ENCODE peak calls at places on chromosomes 4 and X, in five cellular contexts. One of them, this sample, is unnamed.

GRCh38 chrX:39133971-39134370 is 332.7 kb downstream of the MID1IP1 start:
- DNase-seq in lung: no peak
- DNase-seq in pancreas: no peak
- DNase-seq in tibial artery: no peak
- DNase-seq in WERI-Rb-1: peak
- DNase-seq in this sample: peak

GRCh38 chr4:47031713-47032404 is 492 bp downstream of the GABRB1 start:
- DNase-seq in pancreas: peak
- DNase-seq in tibial artery: no peak
- DNase-seq in lung: no peak
- DNase-seq in WERI-Rb-1: peak
- DNase-seq in this sample: no peak

GRCh38 chr4:109967798-109968520 is 55.3 kb downstream of the EGF start:
- DNase-seq in lung: no peak
- DNase-seq in WERI-Rb-1: no peak
- DNase-seq in pancreas: no peak
- DNase-seq in tibial artery: no peak
- DNase-seq in this sample: no peak

GRCh38 chrX:63503541-63503940 is 152.4 kb upstream of the SPIN4 start:
- DNase-seq in lung: no peak
- DNase-seq in WERI-Rb-1: no peak
- DNase-seq in tibial artery: no peak
- DNase-seq in pancreas: no peak
- DNase-seq in this sample: peak

GRCh38 chr4:104964387-104965175 is 182.1 kb upstream of the TET2 start:
- DNase-seq in pancreas: no peak
- DNase-seq in tibial artery: no peak
- DNase-seq in lung: no peak
- DNase-seq in WERI-Rb-1: no peak
- DNase-seq in this sample: no peak

GRCh38 chr4:153731239-153731638 is 28.6 kb downstream of the RNF175 start:
- DNase-seq in lung: no peak
- DNase-seq in tibial artery: no peak
- DNase-seq in pancreas: no peak
- DNase-seq in WERI-Rb-1: no peak
- DNase-seq in this sample: no peak

GRCh38 chr4:133154725-133155124 is 5.6 kb downstream of the PCDH10 start:
- DNase-seq in pancreas: no peak
- DNase-seq in tibial artery: no peak
- DNase-seq in lung: no peak
- DNase-seq in WERI-Rb-1: peak
- DNase-seq in this sample: peak

GRCh38 chr4:156568041-156568440 is 403.6 kb downstream of the PDGFC start:
- DNase-seq in lung: no peak
- DNase-seq in WERI-Rb-1: no peak
- DNase-seq in tibial artery: no peak
- DNase-seq in pancreas: no peak
- DNase-seq in this sample: no peak

GRCh38 chr4:94497690-94498089 is 45.9 kb downstream of the PDLIM5 start:
- DNase-seq in tibial artery: no peak
- DNase-seq in pancreas: no peak
- DNase-seq in WERI-Rb-1: no peak
- DNase-seq in lung: no peak
- DNase-seq in this sample: no peak

GRCh38 chrX:74179499-74179898 is 124.5 kb upstream of the ZCCHC13 start:
- DNase-seq in tibial artery: no peak
- DNase-seq in lung: no peak
- DNase-seq in pancreas: no peak
- DNase-seq in WERI-Rb-1: no peak
- DNase-seq in this sample: no peak

GRCh38 chrX:110015915-110016314 is 13.0 kb downstream of the TMEM164 start:
- DNase-seq in WERI-Rb-1: no peak
- DNase-seq in tibial artery: no peak
- DNase-seq in pancreas: no peak
- DNase-seq in lung: no peak
- DNase-seq in this sample: no peak

GRCh38 chr4:105196523-105197145 is 50.0 kb downstream of the TET2 start:
- DNase-seq in tibial artery: no peak
- DNase-seq in WERI-Rb-1: no peak
- DNase-seq in lung: no peak
- DNase-seq in pancreas: no peak
- DNase-seq in this sample: no peak

GRCh38 chrX:138006176-138006575 is 440.2 kb downstream of the ZIC3 start:
- DNase-seq in tibial artery: no peak
- DNase-seq in WERI-Rb-1: no peak
- DNase-seq in pancreas: no peak
- DNase-seq in lung: no peak
- DNase-seq in this sample: no peak

GRCh38 chrX:12843061-12843667 is 23.7 kb upstream of the TLR7 start:
- DNase-seq in WERI-Rb-1: no peak
- DNase-seq in pancreas: no peak
- DNase-seq in tibial artery: no peak
- DNase-seq in lung: no peak
- DNase-seq in this sample: no peak

GRCh38 chr4:154014401-154015105 is 225.7 kb upstream of the SFRP2 start:
- DNase-seq in WERI-Rb-1: peak
- DNase-seq in tibial artery: no peak
- DNase-seq in lung: no peak
- DNase-seq in pancreas: no peak
- DNase-seq in this sample: no peak

GRCh38 chrX:30612250-30612655 is 34.7 kb upstream of the TASL start:
- DNase-seq in pancreas: no peak
- DNase-seq in lung: no peak
- DNase-seq in WERI-Rb-1: no peak
- DNase-seq in tibial artery: no peak
- DNase-seq in this sample: no peak

GRCh38 chrX:77528034-77528433 is 80.8 kb downstream of the FGF16 start:
- DNase-seq in lung: no peak
- DNase-seq in pancreas: no peak
- DNase-seq in WERI-Rb-1: no peak
- DNase-seq in tibial artery: no peak
- DNase-seq in this sample: peak

GRCh38 chrX:71533514-71533849 is 578 bp downstream of the OGT start:
- DNase-seq in WERI-Rb-1: no peak
- DNase-seq in pancreas: no peak
- DNase-seq in tibial artery: no peak
- DNase-seq in lung: no peak
- DNase-seq in this sample: no peak

GRCh38 chr4:109801895-109802319 is at the start of gene CFI:
- DNase-seq in lung: no peak
- DNase-seq in WERI-Rb-1: no peak
- DNase-seq in tibial artery: no peak
- DNase-seq in pancreas: no peak
- DNase-seq in this sample: no peak

GRCh38 chr4:167419468-167420133 is 185.3 kb upstream of the SPOCK3 start:
- DNase-seq in pancreas: no peak
- DNase-seq in WERI-Rb-1: no peak
- DNase-seq in lung: no peak
- DNase-seq in tibial artery: no peak
- DNase-seq in this sample: no peak

GRCh38 chrX:131795442-131796229 is 227.5 kb upstream of the STK26 start:
- DNase-seq in lung: no peak
- DNase-seq in tibial artery: no peak
- DNase-seq in pancreas: peak
- DNase-seq in WERI-Rb-1: no peak
- DNase-seq in this sample: no peak

GRCh38 chrX:131789664-131790063 is 233.4 kb upstream of the STK26 start:
- DNase-seq in lung: no peak
- DNase-seq in pancreas: no peak
- DNase-seq in WERI-Rb-1: no peak
- DNase-seq in tibial artery: no peak
- DNase-seq in this sample: no peak

GRCh38 chrX:131791608-131792355 is 231.3 kb upstream of the STK26 start:
- DNase-seq in pancreas: no peak
- DNase-seq in tibial artery: no peak
- DNase-seq in lung: no peak
- DNase-seq in WERI-Rb-1: no peak
- DNase-seq in this sample: no peak

GRCh38 chrX:131792356-131792749 is 230.7 kb upstream of the STK26 start:
- DNase-seq in WERI-Rb-1: peak
- DNase-seq in lung: peak
- DNase-seq in tibial artery: no peak
- DNase-seq in pancreas: peak
- DNase-seq in this sample: no peak

DNA sequence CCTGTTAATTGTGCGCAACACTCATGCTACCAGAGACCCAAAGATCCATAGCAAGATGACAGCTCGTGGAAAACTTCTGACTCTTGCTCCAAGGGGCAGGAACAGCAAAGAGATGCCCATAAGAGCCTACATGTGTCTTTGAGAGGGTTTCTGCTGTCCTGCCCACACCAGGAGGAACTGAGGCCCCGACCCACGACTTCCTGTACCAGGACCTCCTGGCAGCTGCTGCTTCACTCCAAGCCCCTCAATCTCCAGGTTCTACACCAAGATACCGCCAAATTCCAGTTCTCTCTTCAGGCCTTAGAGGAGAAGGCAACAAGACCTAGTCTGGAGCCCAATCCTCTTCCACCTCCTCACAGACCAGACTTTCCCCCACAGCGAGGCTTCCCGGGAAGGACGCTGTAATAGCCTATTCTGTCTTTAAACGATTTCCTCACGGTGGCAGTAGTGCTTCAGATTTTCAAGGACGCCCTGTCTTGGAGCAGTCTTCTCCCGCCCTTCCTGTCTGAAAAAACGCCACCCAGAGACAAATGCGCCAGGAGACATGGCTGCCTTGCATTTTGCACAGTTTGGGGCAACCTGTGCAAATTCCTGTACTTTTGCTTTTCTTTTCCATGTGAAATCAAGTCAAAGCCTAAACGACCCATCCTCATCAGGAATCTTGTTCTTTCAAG is 230.2 kb upstream of the STK26 start:
- DNase-seq in tibial artery: no peak
- DNase-seq in WERI-Rb-1: peak
- DNase-seq in pancreas: peak
- DNase-seq in lung: peak
- DNase-seq in this sample: no peak
- H3K4me3 ChIP-seq in tibial artery: no peak
- H3K4me3 ChIP-seq in WERI-Rb-1: peak
- H3K4me3 ChIP-seq in pancreas: peak
- H3K4me3 ChIP-seq in lung: peak
- H3K4me3 ChIP-seq in this sample: no peak

DNA sequence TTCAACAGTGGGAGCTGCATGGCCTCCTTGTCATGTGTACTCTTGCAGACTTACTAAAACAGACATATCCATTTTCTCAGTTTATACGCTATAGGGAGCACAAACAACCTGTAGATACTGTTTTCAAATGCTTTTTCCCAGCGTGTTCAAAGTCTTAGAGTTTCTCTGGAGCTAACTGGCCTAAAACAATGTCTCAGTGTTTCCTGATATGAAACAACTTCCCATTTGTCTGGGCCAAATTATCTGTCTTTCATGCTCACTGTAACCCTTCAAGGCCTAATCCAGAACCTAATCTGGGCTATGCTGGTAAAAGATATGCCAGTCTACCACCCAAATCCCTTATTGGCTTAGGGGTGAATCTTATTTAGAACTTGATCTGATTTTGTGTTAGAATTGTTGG is 38.8 kb downstream of the RAB40A start:
- DNase-seq in WERI-Rb-1: no peak
- DNase-seq in tibial artery: no peak
- DNase-seq in pancreas: no peak
- DNase-seq in lung: no peak
- DNase-seq in this sample: no peak
- H3K27ac ChIP-seq in WERI-Rb-1: no peak
- H3K27ac ChIP-seq in tibial artery: no peak
- H3K27ac ChIP-seq in pancreas: no peak
- H3K27ac ChIP-seq in lung: no peak
- H3K27ac ChIP-seq in this sample: no peak

GRCh38 chrX:46209037-46209436 is 336.2 kb downstream of the ZNF674 start:
- DNase-seq in WERI-Rb-1: no peak
- DNase-seq in tibial artery: no peak
- DNase-seq in pancreas: no peak
- DNase-seq in lung: no peak
- DNase-seq in this sample: no peak

GRCh38 chrX:46208225-46208854 is 336.9 kb downstream of the ZNF674 start:
- DNase-seq in tibial artery: no peak
- DNase-seq in lung: no peak
- DNase-seq in pancreas: no peak
- DNase-seq in WERI-Rb-1: no peak
- DNase-seq in this sample: no peak

GRCh38 chrX:46200423-46200822 is 344.8 kb downstream of the ZNF674 start:
- DNase-seq in tibial artery: no peak
- DNase-seq in WERI-Rb-1: no peak
- DNase-seq in pancreas: no peak
- DNase-seq in lung: no peak
- DNase-seq in this sample: no peak

GRCh38 chrX:46203115-46203514 is 342.1 kb downstream of the ZNF674 start:
- DNase-seq in lung: no peak
- DNase-seq in pancreas: no peak
- DNase-seq in tibial artery: no peak
- DNase-seq in WERI-Rb-1: no peak
- DNase-seq in this sample: no peak

DNA sequence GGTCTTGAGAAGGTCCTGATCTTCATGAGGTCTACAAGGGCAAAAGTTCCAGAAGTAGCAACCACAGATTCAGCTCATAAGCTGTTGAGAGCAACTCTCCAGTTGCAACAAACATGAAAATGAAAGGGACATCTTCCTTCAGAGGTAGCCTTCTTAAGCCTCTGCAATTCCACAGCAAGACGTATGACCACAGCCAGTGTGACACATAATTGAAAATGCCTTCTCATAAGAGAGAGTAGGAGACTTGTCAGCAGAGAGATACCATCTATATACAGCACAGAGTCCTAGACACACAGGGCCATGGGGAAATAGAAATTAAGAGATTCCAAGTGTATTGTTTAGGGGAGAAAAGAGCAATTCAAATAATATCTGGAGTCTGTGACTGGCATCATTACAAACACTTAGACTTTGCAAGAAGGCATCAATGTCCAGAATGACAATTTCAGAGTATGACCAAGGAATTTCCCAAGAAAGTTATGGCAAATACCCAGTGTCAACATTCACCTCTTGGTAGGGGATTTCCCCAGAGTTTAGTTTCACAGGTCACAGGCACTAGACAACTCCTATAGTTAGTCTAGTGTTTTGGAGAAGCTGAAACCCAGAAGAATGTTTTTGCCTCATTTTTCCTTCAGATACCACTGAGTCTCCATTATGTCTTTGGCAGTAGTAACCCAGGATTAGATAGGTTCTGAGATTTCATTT is 340.3 kb downstream of the ZNF674 start:
- DNase-seq in pancreas: no peak
- DNase-seq in tibial artery: no peak
- DNase-seq in lung: no peak
- DNase-seq in WERI-Rb-1: no peak
- DNase-seq in this sample: no peak
- H3K4me3 ChIP-seq in pancreas: no peak
- H3K4me3 ChIP-seq in tibial artery: no peak
- H3K4me3 ChIP-seq in lung: no peak
- H3K4me3 ChIP-seq in WERI-Rb-1: no peak
- H3K4me3 ChIP-seq in this sample: no peak

DNA sequence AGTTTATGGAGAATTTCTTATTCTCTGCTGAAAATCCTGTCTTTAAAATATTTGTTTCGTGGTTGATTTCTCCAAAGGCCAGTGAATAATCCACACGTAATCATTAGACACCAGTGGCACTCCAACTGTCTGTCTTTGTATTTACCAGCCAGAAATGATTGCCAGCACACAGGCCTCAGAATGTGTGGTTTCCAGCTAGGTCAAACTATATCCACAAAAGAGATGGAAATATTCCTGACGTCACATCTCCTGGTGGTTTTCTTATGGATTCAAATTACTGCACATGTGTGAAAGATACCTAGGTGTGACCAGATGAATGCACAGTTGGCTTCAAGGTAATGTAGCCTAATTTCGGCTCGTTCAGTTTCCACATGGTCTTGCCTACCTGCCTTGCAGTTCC is 27.2 kb upstream of the TENM3 start:
- DNase-seq in pancreas: no peak
- DNase-seq in WERI-Rb-1: no peak
- DNase-seq in tibial artery: no peak
- DNase-seq in lung: no peak
- DNase-seq in this sample: no peak
- H3K27ac ChIP-seq in pancreas: no peak
- H3K27ac ChIP-seq in WERI-Rb-1: no peak
- H3K27ac ChIP-seq in tibial artery: no peak
- H3K27ac ChIP-seq in lung: no peak
- H3K27ac ChIP-seq in this sample: no peak